ENCODE peak calls at places on chromosome 3, in nine cellular contexts. K is fibroblast of lung; L is effector memory CD4-positive, alpha-beta T cell; J is body of pancreas; R is mammary epithelial cell; D is tibial nerve; H is H1; X is keratinocyte; Q is astrocyte. F is an unnamed sample.

GRCh38 chr3:129263161-129263910 is 13.9 kb downstream of the COPG1 start:
- DNase-seq in K (no peak), L (no peak), J (no peak), R (no peak), D (no peak), H (no peak), X (no peak), Q (no peak), F (no peak)

GRCh38 chr3:47799733-47800132 is 3.2 kb upstream of the DHX30 start:
- DNase-seq in K (no peak), L (no peak), J (no peak), R (no peak), D (no peak), H (no peak), X (no peak), Q (no peak), F (no peak)

GRCh38 chr3:101950510-101950909 is 101.2 kb downstream of the NFKBIZ start:
- DNase-seq in K (peak; percentile 99), L (no peak), J (no peak), R (peak; percentile 89), D (no peak), H (no peak), X (no peak), Q (peak; percentile 99), F (no peak)

GRCh38 chr3:185789891-185790830 is 34.7 kb downstream of the IGF2BP2 start:
- DNase-seq in K (peak; percentile 35), L (no peak), J (no peak), R (no peak), D (no peak), H (no peak), X (no peak), Q (no peak), F (no peak)

GRCh38 chr3:152236741-152237140 is 32.0 kb upstream of the MBNL1 start:
- DNase-seq in K (peak; percentile 44), L (no peak), J (no peak), R (no peak), D (no peak), H (no peak), X (no peak), Q (peak; percentile 33), F (no peak)

GRCh38 chr3:187098925-187099512 is 40.3 kb downstream of the RPL39L start:
- DNase-seq in K (no peak), L (no peak), J (no peak), R (no peak), D (no peak), H (no peak), X (no peak), Q (no peak), F (no peak)

GRCh38 chr3:126373682-126374601 is 16.7 kb upstream of the KLF15 start:
- DNase-seq in K (peak; percentile 65), L (no peak), J (no peak), R (no peak), D (no peak), H (no peak), X (no peak), Q (peak; percentile 57), F (no peak)

GRCh38 chr3:49415931-49416601 is 3.8 kb downstream of the TCTA start:
- DNase-seq in K (no peak), L (peak; percentile 68), J (no peak), R (no peak), D (no peak), H (no peak), X (no peak), Q (no peak), F (peak; percentile 36)

GRCh38 chr3:3817870-3818269 is 18.6 kb downstream of the LRRN1 start:
- DNase-seq in K (peak; percentile 51), L (no peak), J (no peak), R (no peak), D (no peak), H (no peak), X (no peak), Q (peak; percentile 36), F (no peak)

GRCh38 chr3:3815206-3815605 is 16.0 kb downstream of the LRRN1 start:
- DNase-seq in K (peak; percentile 68), L (no peak), J (no peak), R (no peak), D (no peak), H (no peak), X (no peak), Q (peak; percentile 55), F (no peak)
- H3K36me3 ChIP-seq in K (no peaks in the 10 kb centered on the region), L (no peaks in the 10 kb centered on the region), J (no peaks in the 10 kb centered on the region), R (no peaks in the 10 kb centered on the region), D (no peaks in the 10 kb centered on the region), H (peaks cover 49% of the 10 kb centered on the region), X (no peaks in the 10 kb centered on the region), Q (no peaks in the 10 kb centered on the region), F (no peaks in the 10 kb centered on the region)

DNA sequence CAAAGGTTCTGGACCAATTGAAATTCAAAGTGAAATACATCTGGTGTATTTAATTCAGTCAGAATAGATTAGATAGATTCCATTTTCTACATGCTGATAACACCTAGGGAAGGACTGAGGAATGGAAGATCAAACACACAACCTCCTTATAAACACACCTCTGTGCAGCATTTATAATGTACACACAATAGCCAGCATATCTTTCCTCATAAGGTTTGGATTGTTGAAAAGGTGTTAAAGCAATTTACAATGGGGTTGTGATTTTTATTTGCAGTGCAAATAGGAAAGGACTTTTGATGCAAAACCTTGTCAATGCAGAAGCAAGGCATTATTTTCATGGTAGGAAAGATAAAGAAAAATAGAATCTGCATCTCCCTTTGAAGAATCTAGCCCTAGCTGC is 448.9 kb upstream of the KCNMB2 start:
- DNase-seq in K (no peak), L (no peak), J (no peak), R (no peak), D (no peak), H (no peak), X (no peak), Q (no peak), F (no peak)
- H3K4me3 ChIP-seq in K (no peak overlapping the region), L (no peak overlapping the region), J (no peak overlapping the region), R (no peak overlapping the region), D (no peak overlapping the region), H (no peak overlapping the region), X (no peak overlapping the region), Q (no peak overlapping the region), F (no peak overlapping the region)

GRCh38 chr3:148477375-148477774 is 220.3 kb upstream of the AGTR1 start:
- DNase-seq in K (no peak), L (no peak), J (no peak), R (no peak), D (no peak), H (no peak), X (no peak), Q (no peak), F (no peak)
- H3K36me3 ChIP-seq in K (no peaks in the 10 kb centered on the region), L (no peaks in the 10 kb centered on the region), J (no peaks in the 10 kb centered on the region), R (no peaks in the 10 kb centered on the region), D (no peaks in the 10 kb centered on the region), H (no peaks in the 10 kb centered on the region), X (no peaks in the 10 kb centered on the region), Q (no peaks in the 10 kb centered on the region), F (no peaks in the 10 kb centered on the region)

GRCh38 chr3:16842710-16843270 is 42.0 kb upstream of the PLCL2 start:
- DNase-seq in K (no peak), L (no peak), J (no peak), R (no peak), D (no peak), H (no peak), X (no peak), Q (no peak), F (no peak)
- H3K4me3 ChIP-seq in K (no peak overlapping the region), L (peak overlapping the region; percentile 36), J (no peak overlapping the region), R (no peak overlapping the region), D (no peak overlapping the region), H (no peak overlapping the region), X (no peak overlapping the region), Q (no peak overlapping the region), F (peak overlapping the region; percentile 61)

GRCh38 chr3:119529883-119530282 is 29.5 kb downstream of the CD80 start:
- DNase-seq in K (peak; percentile 64), L (no peak), J (no peak), R (peak; percentile 1), D (no peak), H (no peak), X (no peak), Q (peak; percentile 53), F (no peak)

GRCh38 chr3:119524931-119525662 is 26.8 kb downstream of the TIMMDC1 start:
- DNase-seq in K (peak; percentile 22), L (no peak), J (no peak), R (no peak), D (no peak), H (no peak), X (no peak), Q (peak; percentile 14), F (no peak)

GRCh38 chr3:119530418-119530817 is 29.0 kb downstream of the CD80 start:
- DNase-seq in K (no peak), L (no peak), J (no peak), R (no peak), D (no peak), H (no peak), X (no peak), Q (no peak), F (no peak)

DNA sequence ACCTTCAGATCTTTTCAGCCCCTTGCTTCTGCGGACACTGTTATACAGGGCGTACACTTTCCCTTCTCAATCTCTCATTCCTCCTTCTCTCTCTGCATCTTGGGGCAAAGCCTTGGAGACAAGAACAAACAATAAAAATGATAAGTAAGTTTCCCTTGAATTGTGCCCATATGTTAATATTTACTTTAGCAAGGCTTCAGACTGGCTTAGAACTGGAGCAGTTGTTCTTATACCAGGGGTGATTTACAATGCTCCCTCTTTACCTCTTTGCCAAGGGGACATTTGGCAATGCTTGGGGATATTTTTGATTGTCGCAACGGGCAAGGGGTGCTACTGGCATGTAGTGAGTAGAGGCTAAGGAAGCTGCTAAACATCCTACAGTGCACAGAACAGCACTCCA is 29.4 kb downstream of the TIMMDC1 start:
- DNase-seq in K (no peak), L (no peak), J (no peak), R (no peak), D (no peak), H (no peak), X (no peak), Q (no peak), F (no peak)
- H3K36me3 ChIP-seq in K (peaks cover 1% of the 10 kb centered on the region), L (peaks cover 16% of the 10 kb centered on the region), J (no peaks in the 10 kb centered on the region), R (peaks cover 12% of the 10 kb centered on the region), D (no peaks in the 10 kb centered on the region), H (peaks cover 7% of the 10 kb centered on the region), X (peaks cover 3% of the 10 kb centered on the region), Q (peaks cover 11% of the 10 kb centered on the region), F (no peaks in the 10 kb centered on the region)

GRCh38 chr3:4985330-4986174 is 6.3 kb downstream of the BHLHE40 start:
- DNase-seq in K (peak; percentile 91), L (no peak), J (peak; percentile 36), R (peak; percentile 92), D (no peak), H (no peak), X (no peak), Q (peak; percentile 88), F (no peak)
- H3K4me3 ChIP-seq in K (no peak overlapping the region), L (no peak overlapping the region), J (no peak overlapping the region), R (no peak overlapping the region), D (no peak overlapping the region), H (no peak overlapping the region), X (no peak overlapping the region), Q (no peak overlapping the region), F (no peak overlapping the region)

F was measured in naive thymus-derived CD4-positive, alpha-beta T cell.